ENCODE peak calls at places on chromosome 21, in nine cellular contexts. D is T1000; F is Peyer's patch; I is HuH-7.5; H is small intestine; L is stimulated activated CD8-positive, alpha-beta memory T cell treated with anti-CD3 and anti-CD28 coated beads, Interleukin-7, amount 100 ng/mL, for 1 hour; O is LoVo; M is IMR-90; E is PC-3. U is an unnamed sample.

GRCh38 chr21:25496825-25497482 is 110.3 kb downstream of the MRPL39 start:
- DNase-seq in O (no peak), F (no peak), L (no peak), D (no peak), M (peak; percentile 77), E (no peak), I (no peak), H (no peak), U (no peak)

GRCh38 chr21:17560377-17560776 is 47.5 kb downstream of the CXADR start:
- DNase-seq in F (no peak), M (peak; percentile 4), D (no peak), H (no peak), O (no peak), L (no peak), E (no peak), I (no peak), U (no peak)

GRCh38 chr21:14880922-14881321 is 183.9 kb downstream of the NRIP1 start:
- DNase-seq in D (no peak), H (no peak), I (no peak), M (peak; percentile 88), L (no peak), E (peak; percentile 91), O (no peak), F (no peak), U (no peak)

GRCh38 chr21:15430577-15430976 is 299.2 kb upstream of the USP25 start:
- DNase-seq in O (no peak), E (no peak), L (no peak), I (no peak), F (no peak), H (no peak), M (no peak), D (no peak), U (no peak)

GRCh38 chr21:39141502-39141901 is 41.7 kb downstream of the PSMG1 start:
- DNase-seq in D (no peak), O (no peak), H (no peak), M (peak; percentile 73), I (no peak), L (no peak), F (no peak), E (no peak), U (no peak)

GRCh38 chr21:45105906-45106485 is 31.6 kb downstream of the ADARB1 start:
- DNase-seq in F (no peak), M (no peak), D (no peak), H (no peak), O (no peak), E (no peak), I (no peak), L (no peak), U (no peak)

GRCh38 chr21:45906859-45907258 is 74.7 kb upstream of the COL6A1 start:
- DNase-seq in L (no peak), F (no peak), E (no peak), O (no peak), M (no peak), D (no peak), I (no peak), H (no peak), U (no peak)

GRCh38 chr21:32834825-32835224 is 63.3 kb upstream of the PAXBP1 start:
- DNase-seq in L (no peak), F (no peak), E (no peak), M (no peak), D (no peak), H (no peak), O (no peak), I (no peak), U (peak; percentile 42)

GRCh38 chr21:37758997-37759396 is 157.3 kb downstream of the KCNJ6 start:
- DNase-seq in I (peak; percentile 23), L (no peak), O (peak; percentile 20), E (peak; percentile 53), F (peak; percentile 52), D (no peak), H (peak; percentile 26), M (peak; percentile 62), U (no peak)

GRCh38 chr21:33661146-33661545 is 18.8 kb downstream of the ITSN1 start:
- DNase-seq in F (no peak), E (peak; percentile 73), M (peak; percentile 23), D (no peak), L (no peak), O (no peak), I (no peak), H (no peak), U (no peak)

GRCh38 chr21:18499761-18500376 is 96.3 kb upstream of the TMPRSS15 start:
- DNase-seq in E (peak; percentile 69), L (no peak), O (peak; percentile 21), D (no peak), F (peak; percentile 70), M (peak; percentile 13), I (no peak), H (peak; percentile 32), U (peak; percentile 40)

GRCh38 chr21:26117324-26117971 is 53.1 kb downstream of the APP start:
- DNase-seq in E (no peak), L (no peak), M (no peak), O (no peak), F (no peak), I (no peak), D (no peak), H (no peak), U (no peak)

GRCh38 chr21:27519357-27519756 is 552.5 kb upstream of the ADAMTS5 start:
- DNase-seq in I (no peak), M (peak; percentile 97), O (no peak), D (no peak), L (no peak), F (no peak), H (no peak), E (peak; percentile 28), U (no peak)